ENCODE peak calls at places on chromosome 16, in ten cellular contexts. One of them, this sample, is unnamed.

GRCh38 chr16:89294486-89294885 is 77.0 kb downstream of the ZNF778 start:
- DNase-seq in T-helper 9 cell: no peak
- DNase-seq in AG10803: no peak
- DNase-seq in activated T-helper 9 cell treated with anti-CD3 and anti-CD28 coated beads, Interleukin-2, amount 50 U/mL, for 16 hours: no peak
- DNase-seq in brain microvascular endothelial cell: no peak
- DNase-seq in GM23338: no peak
- DNase-seq in EH: no peak
- DNase-seq in hypothalamus: no peak
- DNase-seq in myocyte: no peak
- DNase-seq in T1000: no peak
- DNase-seq in this sample: no peak

GRCh38 chr16:63038563-63039131 is 1002.4 kb upstream of the CDH8 start:
- DNase-seq in EH: no peak
- DNase-seq in myocyte: no peak
- DNase-seq in AG10803: no peak
- DNase-seq in GM23338: no peak
- DNase-seq in hypothalamus: no peak
- DNase-seq in activated T-helper 9 cell treated with anti-CD3 and anti-CD28 coated beads, Interleukin-2, amount 50 U/mL, for 16 hours: no peak
- DNase-seq in T-helper 9 cell: no peak
- DNase-seq in T1000: no peak
- DNase-seq in brain microvascular endothelial cell: no peak
- DNase-seq in this sample: peak; percentile 15

GRCh38 chr16:57826706-57827625 is 24.7 kb upstream of the KIFC3 start:
- DNase-seq in myocyte: peak; percentile 85
- DNase-seq in brain microvascular endothelial cell: no peak
- DNase-seq in hypothalamus: no peak
- DNase-seq in EH: peak; percentile 30
- DNase-seq in T1000: no peak
- DNase-seq in T-helper 9 cell: no peak
- DNase-seq in AG10803: no peak
- DNase-seq in activated T-helper 9 cell treated with anti-CD3 and anti-CD28 coated beads, Interleukin-2, amount 50 U/mL, for 16 hours: no peak
- DNase-seq in GM23338: no peak
- DNase-seq in this sample: peak; percentile 83

GRCh38 chr16:84526794-84527485 is 22.5 kb upstream of the MEAK7 start:
- DNase-seq in T1000: no peak
- DNase-seq in brain microvascular endothelial cell: no peak
- DNase-seq in GM23338: no peak
- DNase-seq in hypothalamus: peak; percentile 25
- DNase-seq in myocyte: no peak
- DNase-seq in activated T-helper 9 cell treated with anti-CD3 and anti-CD28 coated beads, Interleukin-2, amount 50 U/mL, for 16 hours: no peak
- DNase-seq in AG10803: peak; percentile 63
- DNase-seq in T-helper 9 cell: no peak
- DNase-seq in EH: peak; percentile 77
- DNase-seq in this sample: no peak

GRCh38 chr16:89890200-89890599 is 16.8 kb downstream of the TCF25 start:
- DNase-seq in activated T-helper 9 cell treated with anti-CD3 and anti-CD28 coated beads, Interleukin-2, amount 50 U/mL, for 16 hours: no peak
- DNase-seq in AG10803: no peak
- DNase-seq in T-helper 9 cell: no peak
- DNase-seq in T1000: no peak
- DNase-seq in hypothalamus: no peak
- DNase-seq in EH: no peak
- DNase-seq in GM23338: no peak
- DNase-seq in brain microvascular endothelial cell: no peak
- DNase-seq in myocyte: no peak
- DNase-seq in this sample: no peak

GRCh38 chr16:55035956-55036355 is 105.3 kb downstream of the IRX5 start:
- DNase-seq in activated T-helper 9 cell treated with anti-CD3 and anti-CD28 coated beads, Interleukin-2, amount 50 U/mL, for 16 hours: no peak
- DNase-seq in brain microvascular endothelial cell: no peak
- DNase-seq in T-helper 9 cell: no peak
- DNase-seq in hypothalamus: no peak
- DNase-seq in T1000: no peak
- DNase-seq in EH: no peak
- DNase-seq in AG10803: peak; percentile 72
- DNase-seq in myocyte: peak; percentile 68
- DNase-seq in GM23338: no peak
- DNase-seq in this sample: no peak

GRCh38 chr16:69293401-69293800 is 17.7 kb upstream of the VPS4A start:
- DNase-seq in hypothalamus: no peak
- DNase-seq in T1000: no peak
- DNase-seq in GM23338: no peak
- DNase-seq in myocyte: no peak
- DNase-seq in brain microvascular endothelial cell: no peak
- DNase-seq in activated T-helper 9 cell treated with anti-CD3 and anti-CD28 coated beads, Interleukin-2, amount 50 U/mL, for 16 hours: no peak
- DNase-seq in EH: no peak
- DNase-seq in T-helper 9 cell: no peak
- DNase-seq in AG10803: no peak
- DNase-seq in this sample: no peak

GRCh38 chr16:81652798-81653505 is 126.1 kb upstream of the PLCG2 start:
- DNase-seq in myocyte: no peak
- DNase-seq in GM23338: peak; percentile 45
- DNase-seq in T-helper 9 cell: no peak
- DNase-seq in AG10803: no peak
- DNase-seq in T1000: no peak
- DNase-seq in activated T-helper 9 cell treated with anti-CD3 and anti-CD28 coated beads, Interleukin-2, amount 50 U/mL, for 16 hours: no peak
- DNase-seq in hypothalamus: no peak
- DNase-seq in brain microvascular endothelial cell: no peak
- DNase-seq in EH: no peak
- DNase-seq in this sample: no peak

GRCh38 chr16:89557230-89557935 is 3.1 kb upstream of the RPL13 start:
- DNase-seq in activated T-helper 9 cell treated with anti-CD3 and anti-CD28 coated beads, Interleukin-2, amount 50 U/mL, for 16 hours: peak; percentile 70
- DNase-seq in myocyte: peak; percentile 76
- DNase-seq in hypothalamus: peak; percentile 93
- DNase-seq in EH: peak; percentile 67
- DNase-seq in brain microvascular endothelial cell: peak; percentile 79
- DNase-seq in T1000: peak; percentile 34
- DNase-seq in AG10803: peak; percentile 61
- DNase-seq in GM23338: peak; percentile 95
- DNase-seq in T-helper 9 cell: peak; percentile 78
- DNase-seq in this sample: peak; percentile 92

GRCh38 chr16:47143329-47143676 is 442 bp downstream of the NETO2 start:
- DNase-seq in AG10803: peak; percentile 56
- DNase-seq in T1000: peak; percentile 62
- DNase-seq in GM23338: peak; percentile 82
- DNase-seq in EH: peak; percentile 75
- DNase-seq in T-helper 9 cell: peak; percentile 48
- DNase-seq in activated T-helper 9 cell treated with anti-CD3 and anti-CD28 coated beads, Interleukin-2, amount 50 U/mL, for 16 hours: peak; percentile 65
- DNase-seq in myocyte: peak; percentile 59
- DNase-seq in hypothalamus: no peak
- DNase-seq in brain microvascular endothelial cell: peak; percentile 51
- DNase-seq in this sample: peak; percentile 27

GRCh38 chr16:68105611-68106010 is 20.4 kb downstream of the NFATC3 start:
- DNase-seq in activated T-helper 9 cell treated with anti-CD3 and anti-CD28 coated beads, Interleukin-2, amount 50 U/mL, for 16 hours: no peak
- DNase-seq in AG10803: no peak
- DNase-seq in hypothalamus: no peak
- DNase-seq in T-helper 9 cell: no peak
- DNase-seq in brain microvascular endothelial cell: no peak
- DNase-seq in EH: peak; percentile 40
- DNase-seq in T1000: no peak
- DNase-seq in myocyte: no peak
- DNase-seq in GM23338: no peak
- DNase-seq in this sample: no peak

GRCh38 chr16:11670171-11671131 is 2.2 kb downstream of the SNN start:
- DNase-seq in activated T-helper 9 cell treated with anti-CD3 and anti-CD28 coated beads, Interleukin-2, amount 50 U/mL, for 16 hours: no peak
- DNase-seq in T1000: no peak
- DNase-seq in T-helper 9 cell: no peak
- DNase-seq in hypothalamus: no peak
- DNase-seq in myocyte: no peak
- DNase-seq in brain microvascular endothelial cell: no peak
- DNase-seq in EH: no peak
- DNase-seq in AG10803: no peak
- DNase-seq in GM23338: no peak
- DNase-seq in this sample: peak; percentile 37

GRCh38 chr16:797120-797420 is 3.5 kb downstream of the GNG13 start:
- DNase-seq in activated T-helper 9 cell treated with anti-CD3 and anti-CD28 coated beads, Interleukin-2, amount 50 U/mL, for 16 hours: no peak
- DNase-seq in T1000: no peak
- DNase-seq in myocyte: no peak
- DNase-seq in hypothalamus: no peak
- DNase-seq in T-helper 9 cell: no peak
- DNase-seq in AG10803: no peak
- DNase-seq in brain microvascular endothelial cell: no peak
- DNase-seq in GM23338: peak; percentile 65
- DNase-seq in EH: no peak
- DNase-seq in this sample: no peak

GRCh38 chr16:4319454-4319853 is 3.6 kb downstream of the GLIS2 start:
- DNase-seq in hypothalamus: no peak
- DNase-seq in myocyte: peak; percentile 69
- DNase-seq in T1000: no peak
- DNase-seq in brain microvascular endothelial cell: no peak
- DNase-seq in activated T-helper 9 cell treated with anti-CD3 and anti-CD28 coated beads, Interleukin-2, amount 50 U/mL, for 16 hours: peak; percentile 45
- DNase-seq in EH: peak; percentile 41
- DNase-seq in T-helper 9 cell: peak; percentile 37
- DNase-seq in AG10803: no peak
- DNase-seq in GM23338: no peak
- DNase-seq in this sample: peak; percentile 21

GRCh38 chr16:28313587-28313986 is 21.3 kb downstream of the SBK1 start:
- DNase-seq in AG10803: no peak
- DNase-seq in brain microvascular endothelial cell: no peak
- DNase-seq in EH: no peak
- DNase-seq in T-helper 9 cell: no peak
- DNase-seq in myocyte: no peak
- DNase-seq in T1000: no peak
- DNase-seq in GM23338: no peak
- DNase-seq in hypothalamus: no peak
- DNase-seq in activated T-helper 9 cell treated with anti-CD3 and anti-CD28 coated beads, Interleukin-2, amount 50 U/mL, for 16 hours: no peak
- DNase-seq in this sample: no peak

GRCh38 chr16:70788668-70789161 is 12.2 kb downstream of the VAC14 start:
- DNase-seq in AG10803: no peak
- DNase-seq in myocyte: no peak
- DNase-seq in activated T-helper 9 cell treated with anti-CD3 and anti-CD28 coated beads, Interleukin-2, amount 50 U/mL, for 16 hours: no peak
- DNase-seq in hypothalamus: no peak
- DNase-seq in brain microvascular endothelial cell: no peak
- DNase-seq in T1000: no peak
- DNase-seq in T-helper 9 cell: no peak
- DNase-seq in EH: no peak
- DNase-seq in GM23338: no peak
- DNase-seq in this sample: no peak

GRCh38 chr16:73778872-73779271 is 517.7 kb upstream of the PSMD7 start:
- DNase-seq in T-helper 9 cell: no peak
- DNase-seq in activated T-helper 9 cell treated with anti-CD3 and anti-CD28 coated beads, Interleukin-2, amount 50 U/mL, for 16 hours: no peak
- DNase-seq in AG10803: no peak
- DNase-seq in brain microvascular endothelial cell: no peak
- DNase-seq in hypothalamus: no peak
- DNase-seq in T1000: no peak
- DNase-seq in GM23338: no peak
- DNase-seq in myocyte: no peak
- DNase-seq in EH: no peak
- DNase-seq in this sample: no peak

GRCh38 chr16:14013571-14014283 is 57.4 kb upstream of the MRTFB start:
- DNase-seq in GM23338: peak; percentile 37
- DNase-seq in EH: peak; percentile 96
- DNase-seq in T1000: peak; percentile 42
- DNase-seq in activated T-helper 9 cell treated with anti-CD3 and anti-CD28 coated beads, Interleukin-2, amount 50 U/mL, for 16 hours: no peak
- DNase-seq in myocyte: peak; percentile 89
- DNase-seq in T-helper 9 cell: no peak
- DNase-seq in AG10803: peak; percentile 95
- DNase-seq in hypothalamus: no peak
- DNase-seq in brain microvascular endothelial cell: peak; percentile 47
- DNase-seq in this sample: peak; percentile 34

GRCh38 chr16:26772503-26772902 is 294.2 kb upstream of the C16orf82 start:
- DNase-seq in T1000: no peak
- DNase-seq in T-helper 9 cell: no peak
- DNase-seq in activated T-helper 9 cell treated with anti-CD3 and anti-CD28 coated beads, Interleukin-2, amount 50 U/mL, for 16 hours: no peak
- DNase-seq in myocyte: no peak
- DNase-seq in EH: no peak
- DNase-seq in AG10803: no peak
- DNase-seq in GM23338: no peak
- DNase-seq in hypothalamus: no peak
- DNase-seq in brain microvascular endothelial cell: no peak
- DNase-seq in this sample: no peak

GRCh38 chr16:28288117-28288516 is 4.2 kb upstream of the SBK1 start:
- DNase-seq in brain microvascular endothelial cell: no peak
- DNase-seq in AG10803: no peak
- DNase-seq in EH: no peak
- DNase-seq in activated T-helper 9 cell treated with anti-CD3 and anti-CD28 coated beads, Interleukin-2, amount 50 U/mL, for 16 hours: no peak
- DNase-seq in T1000: no peak
- DNase-seq in hypothalamus: no peak
- DNase-seq in myocyte: peak; percentile 73
- DNase-seq in T-helper 9 cell: no peak
- DNase-seq in GM23338: no peak
- DNase-seq in this sample: peak; percentile 52